ENCODE peak calls at places on chromosomes 12 and 14, in six cellular contexts. V is GM12878, J is upper lobe of left lung, B is HepG2, R is A549, N is K562. Y is an unnamed sample.
A peak's percentile ranks its signal among the peaks of the same experiment; 100 is the strongest.

GRCh38 chr14:37114559-37114958 is 57.8 kb downstream of the SLC25A21 start:
- ATAC-seq in V (no peak), J (no peak), B (no peak), R (no peak), N (no peak), Y (no peak)

GRCh38 chr12:7345232-7345631 is 41.4 kb downstream of the ACSM4 start:
- ATAC-seq in V (no peak), J (no peak), B (no peak), R (no peak), N (no peak), Y (no peak)

GRCh38 chr14:29548948-29549370 is 378.7 kb downstream of the PRKD1 start:
- ATAC-seq in V (peak; percentile 84), J (no peak), B (peak; percentile 95), R (peak; percentile 88), N (peak; percentile 95), Y (peak; percentile 62)

GRCh38 chr14:75153295-75153694 is 23.1 kb downstream of the TMED10 start:
- ATAC-seq in V (no peak), J (no peak), B (no peak), R (no peak), N (no peak), Y (no peak)

GRCh38 chr12:107543841-107544240 is 141.8 kb upstream of the PWP1 start:
- ATAC-seq in V (no peak), J (no peak), B (no peak), R (peak; percentile 39), N (no peak), Y (no peak)

GRCh38 chr14:70887207-70888150 is 19.8 kb upstream of the PCNX1 start:
- ATAC-seq in V (peak; percentile 72), J (no peak), B (no peak), R (no peak), N (no peak), Y (peak; percentile 70)

GRCh38 chr12:56154818-56155217 is 2.4 kb downstream of the MYL6B start:
- ATAC-seq in V (no peak), J (no peak), B (no peak), R (no peak), N (no peak), Y (no peak)

GRCh38 chr12:132490481-132491348 is 764 bp downstream of the FBRSL1 start:
- ATAC-seq in V (no peak), J (no peak), B (no peak), R (peak; percentile 16), N (no peak), Y (peak; percentile 0)

GRCh38 chr14:59123975-59124374 is 64.5 kb upstream of the DAAM1 start:
- ATAC-seq in V (peak; percentile 54), J (no peak), B (peak; percentile 43), R (peak; percentile 52), N (no peak), Y (no peak)

GRCh38 chr12:122830517-122831214 is 4.6 kb upstream of the HIP1R start:
- ATAC-seq in V (no peak), J (peak; percentile 65), B (no peak), R (peak; percentile 68), N (peak; percentile 80), Y (no peak)

GRCh38 chr14:21626491-21627230 is 8.1 kb downstream of the OR10G2 start:
- ATAC-seq in V (no peak), J (no peak), B (no peak), R (no peak), N (no peak), Y (no peak)

GRCh38 chr12:130593056-130593455 is 123.0 kb downstream of the RIMBP2 start:
- ATAC-seq in V (no peak), J (no peak), B (no peak), R (no peak), N (no peak), Y (no peak)

GRCh38 chr14:35292770-35293561 is 784 bp downstream of the PSMA6 start:
- ATAC-seq in V (peak; percentile 30), J (peak; percentile 43), B (peak; percentile 16), R (peak; percentile 47), N (peak; percentile 35), Y (no peak)

GRCh38 chr14:31441273-31442110 is 15.8 kb downstream of the DTD2 start:
- ATAC-seq in V (no peak), J (no peak), B (no peak), R (peak; percentile 97), N (no peak), Y (no peak)

GRCh38 chr14:20143911-20144310 is 5.3 kb downstream of the OR4N5 start:
- ATAC-seq in V (no peak), J (no peak), B (peak; percentile 88), R (no peak), N (peak; percentile 86), Y (no peak)

GRCh38 chr12:71708658-71709057 is 22.8 kb downstream of the TMEM19 start:
- ATAC-seq in V (no peak), J (no peak), B (no peak), R (no peak), N (no peak), Y (no peak)

GRCh38 chr12:71710276-71711125 is 24.6 kb downstream of the TMEM19 start:
- ATAC-seq in V (no peak), J (no peak), B (peak; percentile 76), R (peak; percentile 98), N (no peak), Y (no peak)

GRCh38 chr12:71702590-71702989 is 16.7 kb downstream of the TMEM19 start:
- ATAC-seq in V (no peak), J (no peak), B (no peak), R (no peak), N (no peak), Y (no peak)

DNA sequence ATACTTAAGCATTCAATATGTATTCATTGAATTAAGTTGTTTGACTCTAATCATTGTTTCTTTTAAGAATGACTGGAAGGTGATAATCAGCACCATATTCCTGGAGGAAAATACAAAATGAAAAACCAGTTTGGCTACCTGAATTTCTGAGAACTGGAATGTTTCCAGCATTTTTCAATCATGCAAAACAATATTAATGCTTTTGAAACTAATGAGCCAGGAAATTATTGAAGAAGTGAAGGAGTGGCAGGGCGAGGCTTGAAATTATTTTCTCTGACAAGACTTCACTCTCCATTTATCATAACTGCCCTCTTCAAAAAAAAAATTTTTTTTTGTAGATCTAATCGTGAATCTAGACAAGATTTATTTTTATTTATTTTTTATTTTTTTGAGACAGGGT is 19.0 kb downstream of the TMEM19 start:
- ATAC-seq in V (no peak), J (no peak), B (no peak), R (no peak), N (no peak), Y (no peak)
- TF ChIP-seq EP300 in V (no peak), J (no peak), B (no peak), R (no peak), N (no peak), Y (no peak)

GRCh38 chr12:31650927-31651326 is 8.6 kb upstream of the ETFBKMT start:
- ATAC-seq in V (no peak), J (no peak), B (no peak), R (no peak), N (no peak), Y (no peak)
- TF ChIP-seq EP300 in V (no peak), J (peak; percentile 93), B (no peak), R (no peak), N (peak; percentile 64), Y (no peak)

GRCh38 chr12:65656156-65656885 is 168.0 kb upstream of the HMGA2 start:
- ATAC-seq in V (no peak), J (no peak), B (no peak), R (peak; percentile 75), N (no peak), Y (no peak)

GRCh38 chr12:65655074-65655493 is 169.2 kb upstream of the HMGA2 start:
- ATAC-seq in V (no peak), J (no peak), B (no peak), R (no peak), N (peak; percentile 81), Y (no peak)

GRCh38 chr12:65657635-65658034 is 166.6 kb upstream of the HMGA2 start:
- ATAC-seq in V (no peak), J (no peak), B (no peak), R (no peak), N (no peak), Y (no peak)

GRCh38 chr12:65658360-65658759 is 165.9 kb upstream of the HMGA2 start:
- ATAC-seq in V (no peak), J (no peak), B (no peak), R (no peak), N (no peak), Y (no peak)

DNA sequence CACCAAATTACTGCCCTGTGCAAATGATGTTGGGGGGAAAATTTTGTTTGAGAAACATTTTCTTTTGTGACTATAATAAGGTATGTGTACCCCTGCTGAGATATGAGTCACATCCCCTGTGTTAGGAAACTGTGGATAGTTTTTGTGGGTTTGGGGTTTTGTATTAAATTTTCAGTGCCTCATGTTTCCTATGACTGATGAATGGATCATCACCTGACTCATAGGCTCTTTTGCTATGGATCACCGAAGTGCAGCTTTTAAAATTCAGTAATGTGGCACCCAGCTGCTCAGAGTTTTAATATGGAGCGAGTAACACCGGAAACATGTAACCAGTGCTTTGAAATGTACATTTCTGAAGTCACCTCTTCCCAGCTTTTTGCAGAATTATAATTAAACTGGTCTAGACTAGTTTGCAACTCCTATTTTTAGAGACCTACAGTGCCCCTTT is 167.4 kb upstream of the HMGA2 start:
- ATAC-seq in V (peak; percentile 75), J (no peak), B (no peak), R (peak; percentile 94), N (no peak), Y (no peak)
- TF ChIP-seq EP300 in V (no peak), J (no peak), B (no peak), R (peak; percentile 79), N (peak; percentile 56), Y (no peak)

GRCh38 chr14:89351364-89351957 is 65.6 kb downstream of the FOXN3 start:
- ATAC-seq in V (peak; percentile 95), J (no peak), B (peak; percentile 90), R (no peak), N (no peak), Y (no peak)

GRCh38 chr14:89347885-89348284 is 69.1 kb downstream of the FOXN3 start:
- ATAC-seq in V (no peak), J (no peak), B (no peak), R (no peak), N (no peak), Y (no peak)

GRCh38 chr14:89351958-89352404 is 65.1 kb downstream of the FOXN3 start:
- ATAC-seq in V (peak; percentile 57), J (no peak), B (peak; percentile 91), R (no peak), N (no peak), Y (no peak)

GRCh38 chr14:89348726-89349125 is 68.3 kb downstream of the FOXN3 start:
- ATAC-seq in V (no peak), J (no peak), B (no peak), R (no peak), N (no peak), Y (no peak)

DNA sequence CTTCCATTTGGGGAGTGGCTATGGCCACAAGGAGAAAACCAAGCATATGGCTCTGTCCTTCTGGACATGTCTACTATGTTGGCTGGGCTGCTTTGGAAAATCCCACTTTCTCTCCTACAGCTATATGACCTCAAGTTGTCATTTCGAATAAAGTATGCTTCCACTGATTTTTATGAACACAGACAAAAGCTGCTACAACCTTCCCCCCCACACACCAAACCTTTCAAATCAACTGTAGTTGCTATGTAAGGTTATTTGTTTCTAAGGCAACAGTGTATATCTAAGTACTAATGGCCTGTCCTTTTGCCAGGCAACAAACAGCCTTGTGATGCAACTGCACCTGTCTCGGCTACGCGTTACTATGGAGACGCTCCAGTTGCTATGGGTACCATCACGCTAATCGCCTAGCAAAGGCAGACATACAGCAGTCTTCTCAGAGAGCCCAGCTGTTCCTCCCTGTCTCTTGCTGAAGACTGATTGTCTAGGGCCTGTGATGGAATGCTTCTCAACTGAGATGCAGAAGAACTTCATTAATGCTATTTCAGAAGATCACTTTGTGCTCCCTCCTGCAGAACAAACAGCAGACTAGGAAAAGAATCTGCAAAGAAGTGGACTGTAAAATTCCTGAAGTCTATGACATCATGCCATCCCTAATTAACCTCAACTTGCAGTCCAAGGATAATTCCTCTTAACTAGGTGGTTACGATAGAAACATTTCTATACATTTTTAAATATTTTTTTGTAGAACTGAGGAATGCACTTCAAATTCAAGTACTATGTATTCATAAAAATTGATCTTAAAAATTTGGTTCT is 67.6 kb downstream of the FOXN3 start:
- ATAC-seq in V (no peak), J (no peak), B (no peak), R (no peak), N (no peak), Y (peak; percentile 37)
- TF ChIP-seq EP300 in V (no peak), J (no peak), B (no peak), R (no peak), N (no peak), Y (no peak)